ENCODE peak calls at places on chromosomes 13 and 19, in five cellular contexts. One of them, this sample, is unnamed.

GRCh38 chr13:79560954-79561353 is 80.0 kb downstream of the NDFIP2 start:
- DNase-seq in IMR-90: no peak
- DNase-seq in astrocyte of the spinal cord: no peak
- DNase-seq in adrenal gland: no peak
- DNase-seq in tibial nerve: no peak
- DNase-seq in this sample: no peak

GRCh38 chr13:34207334-34207733 is 389.4 kb downstream of the RFC3 start:
- DNase-seq in IMR-90: peak; percentile 70
- DNase-seq in astrocyte of the spinal cord: peak; percentile 77
- DNase-seq in adrenal gland: peak; percentile 58
- DNase-seq in tibial nerve: no peak
- DNase-seq in this sample: peak; percentile 91

GRCh38 chr13:18232994-18233782 is 948.4 kb downstream of the TUBA3C start:
- DNase-seq in IMR-90: no peak
- DNase-seq in astrocyte of the spinal cord: no peak
- DNase-seq in adrenal gland: no peak
- DNase-seq in tibial nerve: no peak
- DNase-seq in this sample: no peak

GRCh38 chr19:12841094-12841493 is 2.8 kb downstream of the MAST1 start:
- DNase-seq in IMR-90: peak; percentile 20
- DNase-seq in astrocyte of the spinal cord: no peak
- DNase-seq in adrenal gland: peak; percentile 44
- DNase-seq in tibial nerve: no peak
- DNase-seq in this sample: peak; percentile 49

GRCh38 chr19:41928754-41929535 is 696 bp upstream of the ERFL start:
- DNase-seq in IMR-90: no peak
- DNase-seq in astrocyte of the spinal cord: no peak
- DNase-seq in adrenal gland: no peak
- DNase-seq in tibial nerve: no peak
- DNase-seq in this sample: no peak

GRCh38 chr13:30292325-30292724 is 15.0 kb downstream of the KATNAL1 start:
- DNase-seq in IMR-90: no peak
- DNase-seq in astrocyte of the spinal cord: no peak
- DNase-seq in adrenal gland: no peak
- DNase-seq in tibial nerve: no peak
- DNase-seq in this sample: no peak

GRCh38 chr19:17455711-17456123 is 5.0 kb downstream of the NXNL1 start:
- DNase-seq in IMR-90: no peak
- DNase-seq in astrocyte of the spinal cord: no peak
- DNase-seq in adrenal gland: peak; percentile 35
- DNase-seq in tibial nerve: no peak
- DNase-seq in this sample: no peak

GRCh38 chr13:68275758-68276157 is 1045.6 kb upstream of the PCDH9 start:
- DNase-seq in IMR-90: no peak
- DNase-seq in astrocyte of the spinal cord: no peak
- DNase-seq in adrenal gland: no peak
- DNase-seq in tibial nerve: no peak
- DNase-seq in this sample: no peak

GRCh38 chr13:106612688-106613087 is 44.8 kb upstream of the ARGLU1 start:
- DNase-seq in IMR-90: peak; percentile 59
- DNase-seq in astrocyte of the spinal cord: no peak
- DNase-seq in adrenal gland: peak; percentile 85
- DNase-seq in tibial nerve: peak; percentile 90
- DNase-seq in this sample: peak; percentile 82

GRCh38 chr13:48559638-48560320 is 26.9 kb upstream of the RCBTB2 start:
- DNase-seq in IMR-90: peak; percentile 70
- DNase-seq in astrocyte of the spinal cord: peak; percentile 29
- DNase-seq in adrenal gland: no peak
- DNase-seq in tibial nerve: no peak
- DNase-seq in this sample: peak; percentile 55

GRCh38 chr19:52600639-52601024 is 30.5 kb downstream of the ZNF701 start:
- DNase-seq in IMR-90: peak; percentile 3
- DNase-seq in astrocyte of the spinal cord: no peak
- DNase-seq in adrenal gland: peak; percentile 31
- DNase-seq in tibial nerve: no peak
- DNase-seq in this sample: no peak
- H3K4me3 ChIP-seq in IMR-90: peak overlapping the region; percentile 55
- H3K4me3 ChIP-seq in astrocyte of the spinal cord: peak overlapping the region; percentile 45
- H3K4me3 ChIP-seq in adrenal gland: peak overlapping the region; percentile 63
- H3K4me3 ChIP-seq in tibial nerve: peak overlapping the region; percentile 61
- H3K4me3 ChIP-seq in this sample: peak overlapping the region; percentile 75

DNA sequence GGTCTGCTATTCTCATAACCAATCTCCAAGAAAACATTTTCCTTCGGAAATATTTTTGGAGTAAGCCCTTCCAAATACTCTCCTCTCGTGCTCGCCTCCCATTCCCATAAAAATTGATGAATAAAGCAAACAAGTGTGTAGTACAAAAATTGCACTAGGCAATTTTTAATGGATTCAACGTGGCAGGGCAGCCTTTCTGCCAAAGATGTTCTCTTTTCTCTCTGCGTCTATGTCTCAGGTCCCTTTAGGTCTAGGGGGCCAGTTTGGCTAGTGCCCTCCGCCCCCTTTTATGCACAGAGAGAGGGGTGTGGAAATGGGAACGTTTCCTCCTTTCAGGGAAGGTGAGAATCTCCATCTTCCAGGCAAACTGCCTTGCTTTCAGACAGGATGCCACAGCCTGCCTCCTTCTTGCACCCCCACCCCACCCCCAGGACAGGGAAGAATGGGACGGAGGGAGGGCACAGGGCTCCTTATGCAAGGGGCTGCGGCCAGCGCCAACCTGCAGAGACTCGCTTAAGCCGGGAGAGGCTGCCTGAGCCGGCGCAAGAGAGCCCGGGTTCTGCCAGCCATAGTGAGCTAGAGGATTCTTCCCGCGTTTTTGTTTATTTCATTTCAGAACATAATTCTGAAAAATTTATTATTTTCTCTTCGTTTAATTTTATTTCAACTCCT is 2.7 kb upstream of the ZIC2 start:
- DNase-seq in IMR-90: no peak
- DNase-seq in astrocyte of the spinal cord: peak; percentile 37
- DNase-seq in adrenal gland: no peak
- DNase-seq in tibial nerve: no peak
- DNase-seq in this sample: no peak
- TF ChIP-seq CTCF in IMR-90: no peak
- TF ChIP-seq CTCF in astrocyte of the spinal cord: peak; percentile 2
- TF ChIP-seq CTCF in adrenal gland: no peak
- TF ChIP-seq CTCF in tibial nerve: no peak
- TF ChIP-seq CTCF in this sample: no peak

DNA sequence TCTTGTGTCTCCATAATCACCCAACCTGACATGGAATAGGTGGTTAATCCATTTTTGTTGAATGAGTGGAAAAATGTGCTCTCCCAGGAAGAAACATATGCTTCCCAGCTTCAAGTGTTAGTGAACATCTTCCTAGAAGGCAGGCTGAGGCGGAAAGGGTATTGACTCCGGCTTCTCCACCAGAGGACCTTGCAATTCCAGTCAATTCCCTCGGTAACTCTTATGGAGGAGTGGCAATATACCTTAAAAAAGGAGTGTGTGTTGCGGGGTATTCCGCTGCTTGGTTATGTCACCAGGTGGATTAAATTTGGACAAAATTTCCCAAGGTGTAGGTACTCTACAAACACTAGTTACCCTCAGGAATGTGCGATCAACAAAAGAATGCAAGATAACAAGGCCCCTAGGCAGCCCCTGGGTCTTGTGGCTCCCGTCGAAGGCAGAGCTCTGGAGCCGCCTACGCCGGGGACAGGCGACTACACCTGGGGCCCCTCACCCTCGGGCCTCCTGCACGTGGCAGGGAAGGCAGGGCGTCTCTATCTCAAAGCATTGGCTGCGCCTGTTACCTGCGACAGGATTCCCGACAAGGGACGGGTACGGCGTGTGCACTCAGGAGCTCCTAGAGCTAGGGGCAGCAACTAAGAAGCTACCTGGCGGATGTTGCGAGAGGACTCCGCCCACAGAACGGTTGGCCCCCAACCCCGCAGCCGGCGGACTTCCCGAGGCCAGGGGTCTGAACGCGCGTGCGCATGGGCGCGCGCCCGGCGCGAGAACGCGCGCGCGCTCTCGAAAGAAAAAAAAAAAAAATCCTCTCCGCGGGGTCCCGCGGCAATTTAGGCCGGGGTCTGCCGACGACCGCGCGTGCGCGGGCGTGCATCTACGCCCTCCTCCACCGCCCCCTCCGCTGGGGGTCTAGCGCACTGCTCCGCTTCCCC is at the start of gene WDR87:
- DNase-seq in IMR-90: no peak
- DNase-seq in astrocyte of the spinal cord: peak; percentile 21
- DNase-seq in adrenal gland: peak; percentile 14
- DNase-seq in tibial nerve: no peak
- DNase-seq in this sample: peak; percentile 16
- H3K4me3 ChIP-seq in IMR-90: peak within 1 kb of the TSS; percentile 84
- H3K4me3 ChIP-seq in astrocyte of the spinal cord: peak within 1 kb of the TSS; percentile 90
- H3K4me3 ChIP-seq in adrenal gland: peak within 1 kb of the TSS; percentile 81
- H3K4me3 ChIP-seq in tibial nerve: peak within 1 kb of the TSS; percentile 85
- H3K4me3 ChIP-seq in this sample: peak within 1 kb of the TSS; percentile 89

GRCh38 chr13:81540777-81541176 is 1199.9 kb upstream of the SPRY2 start:
- DNase-seq in IMR-90: no peak
- DNase-seq in astrocyte of the spinal cord: peak; percentile 18
- DNase-seq in adrenal gland: no peak
- DNase-seq in tibial nerve: no peak
- DNase-seq in this sample: no peak
- TF ChIP-seq CTCF in IMR-90: no peak
- TF ChIP-seq CTCF in astrocyte of the spinal cord: peak; percentile 32
- TF ChIP-seq CTCF in adrenal gland: peak; percentile 18
- TF ChIP-seq CTCF in tibial nerve: peak; percentile 14
- TF ChIP-seq CTCF in this sample: no peak

GRCh38 chr13:99065250-99066015 is 87.6 kb upstream of the DOCK9 start:
- DNase-seq in IMR-90: no peak
- DNase-seq in astrocyte of the spinal cord: no peak
- DNase-seq in adrenal gland: no peak
- DNase-seq in tibial nerve: no peak
- DNase-seq in this sample: no peak
- H3K4me3 ChIP-seq in IMR-90: no peak overlapping the region
- H3K4me3 ChIP-seq in astrocyte of the spinal cord: no peak overlapping the region
- H3K4me3 ChIP-seq in adrenal gland: no peak overlapping the region
- H3K4me3 ChIP-seq in tibial nerve: no peak overlapping the region
- H3K4me3 ChIP-seq in this sample: no peak overlapping the region

DNA sequence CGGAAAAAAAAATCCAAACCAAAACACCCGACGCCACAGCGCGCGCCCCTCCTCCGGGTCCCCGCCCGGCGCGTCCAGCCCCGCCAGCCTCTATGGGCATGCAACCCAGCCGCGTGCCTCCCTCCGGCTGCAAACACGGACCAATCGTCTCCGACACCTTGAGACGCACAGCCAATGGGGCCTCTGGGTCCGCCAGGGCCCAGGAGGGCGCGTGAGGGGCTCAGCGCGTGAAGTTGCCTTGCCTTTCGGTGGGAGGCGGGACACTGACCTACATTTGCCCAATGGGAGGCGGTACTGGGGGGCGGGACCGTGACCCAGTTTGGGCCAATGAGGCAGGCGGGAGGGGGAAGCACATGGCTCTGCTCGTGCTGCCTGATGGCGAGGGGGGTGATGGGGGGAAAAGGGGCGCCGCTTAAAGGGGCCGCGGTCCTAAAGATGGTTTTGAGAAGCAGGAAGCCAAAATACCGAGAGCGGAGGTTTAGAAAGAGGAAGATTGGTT is 319 bp upstream of the DBP start:
- DNase-seq in IMR-90: peak; percentile 99
- DNase-seq in astrocyte of the spinal cord: peak; percentile 99
- DNase-seq in adrenal gland: peak; percentile 100
- DNase-seq in tibial nerve: peak; percentile 99
- DNase-seq in this sample: peak; percentile 100
- TF ChIP-seq CTCF in IMR-90: no peak
- TF ChIP-seq CTCF in astrocyte of the spinal cord: no peak
- TF ChIP-seq CTCF in adrenal gland: no peak
- TF ChIP-seq CTCF in tibial nerve: no peak
- TF ChIP-seq CTCF in this sample: no peak

GRCh38 chr13:21735621-21736401 is 64.9 kb downstream of the FGF9 start:
- DNase-seq in IMR-90: no peak
- DNase-seq in astrocyte of the spinal cord: no peak
- DNase-seq in adrenal gland: peak; percentile 27
- DNase-seq in tibial nerve: no peak
- DNase-seq in this sample: no peak
- H3K4me3 ChIP-seq in IMR-90: no peak overlapping the region
- H3K4me3 ChIP-seq in astrocyte of the spinal cord: no peak overlapping the region
- H3K4me3 ChIP-seq in adrenal gland: peak overlapping the region; percentile 25
- H3K4me3 ChIP-seq in tibial nerve: no peak overlapping the region
- H3K4me3 ChIP-seq in this sample: no peak overlapping the region

DNA sequence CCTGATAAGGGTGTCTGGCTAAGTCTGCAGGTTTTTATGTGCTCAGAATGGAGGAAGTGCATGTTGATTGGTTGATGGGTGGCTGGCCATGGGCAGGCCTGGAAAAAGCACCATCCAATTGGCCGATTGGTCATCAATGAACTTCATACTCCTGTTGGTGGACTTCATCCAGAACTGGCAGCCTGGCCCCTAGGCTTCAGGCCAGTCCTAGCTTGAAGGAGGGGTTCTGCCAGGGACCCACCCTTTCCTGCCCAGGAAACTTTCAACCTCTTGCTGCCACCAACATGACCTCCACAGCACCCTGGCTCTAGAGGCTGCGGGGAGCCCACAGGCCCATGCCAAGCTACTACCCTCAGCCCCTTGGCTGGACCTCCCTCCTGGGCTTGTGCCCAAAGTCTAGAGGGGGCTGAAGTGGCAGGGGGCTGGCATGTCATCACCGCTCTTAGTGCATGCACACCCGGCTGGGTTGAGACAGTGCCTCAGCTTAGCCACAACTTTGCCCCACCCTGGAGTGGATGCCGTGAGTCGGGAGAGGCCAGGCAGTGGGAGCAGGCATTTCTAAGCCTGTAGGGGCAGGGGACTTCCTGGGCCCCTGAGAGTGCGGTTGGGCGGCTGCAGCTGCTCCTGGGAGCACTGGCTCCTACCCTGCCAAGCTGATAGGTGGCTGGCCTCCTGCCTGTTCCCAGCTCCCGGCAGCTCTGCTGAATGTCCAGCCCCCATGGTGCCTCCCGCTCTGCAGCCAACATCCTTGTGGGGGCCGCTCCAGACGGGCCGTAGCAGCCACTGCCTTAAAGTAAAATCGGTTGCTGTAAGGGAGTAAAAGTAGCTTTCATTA is 13.2 kb downstream of the DNAJC15 start:
- DNase-seq in IMR-90: no peak
- DNase-seq in astrocyte of the spinal cord: peak; percentile 45
- DNase-seq in adrenal gland: no peak
- DNase-seq in tibial nerve: no peak
- DNase-seq in this sample: peak; percentile 71
- TF ChIP-seq CTCF in IMR-90: no peak
- TF ChIP-seq CTCF in astrocyte of the spinal cord: no peak
- TF ChIP-seq CTCF in adrenal gland: no peak
- TF ChIP-seq CTCF in tibial nerve: no peak
- TF ChIP-seq CTCF in this sample: no peak

DNA sequence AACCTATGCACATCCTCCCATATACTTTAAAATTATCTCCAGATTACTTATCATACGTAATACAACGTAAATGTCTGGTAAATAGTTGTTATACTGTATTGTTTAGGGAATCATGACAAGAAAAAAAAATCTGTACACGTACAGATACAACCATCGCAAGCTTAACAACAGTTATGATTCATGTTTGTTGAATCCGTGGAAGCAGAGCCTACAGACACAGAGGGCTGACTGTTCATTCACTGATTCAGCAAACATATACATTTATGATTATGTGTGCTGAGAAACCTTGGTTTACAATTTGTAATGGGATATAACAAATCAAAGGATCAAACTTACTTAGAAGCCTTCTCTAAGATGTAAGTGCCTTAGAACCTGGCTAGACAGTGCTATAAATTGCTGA is 1.5 kb downstream of the ZNF260 start:
- DNase-seq in IMR-90: no peak
- DNase-seq in astrocyte of the spinal cord: no peak
- DNase-seq in adrenal gland: no peak
- DNase-seq in tibial nerve: no peak
- DNase-seq in this sample: no peak
- H3K4me3 ChIP-seq in IMR-90: no peak overlapping the region
- H3K4me3 ChIP-seq in astrocyte of the spinal cord: no peak overlapping the region
- H3K4me3 ChIP-seq in adrenal gland: no peak overlapping the region
- H3K4me3 ChIP-seq in tibial nerve: no peak overlapping the region
- H3K4me3 ChIP-seq in this sample: peak overlapping the region; percentile 97